ENCODE peak calls at places on chromosomes 3 and 15, in four cellular contexts. One of them, this sample, is unnamed.
A peak's percentile ranks its signal among the peaks of the same experiment; 100 is the strongest.

GRCh38 chr15:74209997-74210573 is 7.5 kb upstream of the STRA6 start:
- DNase-seq in RWPE1: no peak
- DNase-seq in endothelial cell: no peak
- DNase-seq in cardiac fibroblast: peak; percentile 83
- DNase-seq in this sample: no peak

GRCh38 chr15:23565395-23566069 is at the start of gene MKRN3:
- DNase-seq in endothelial cell: peak; percentile 15
- DNase-seq in cardiac fibroblast: peak; percentile 59
- DNase-seq in RWPE1: no peak
- DNase-seq in this sample: no peak

GRCh38 chr15:99956022-99956775 is 223.0 kb upstream of the LYSMD4 start:
- DNase-seq in cardiac fibroblast: no peak
- DNase-seq in endothelial cell: no peak
- DNase-seq in RWPE1: peak; percentile 80
- DNase-seq in this sample: no peak

GRCh38 chr3:138369151-138369900 is 20.9 kb downstream of the MRAS start:
- DNase-seq in RWPE1: no peak
- DNase-seq in cardiac fibroblast: no peak
- DNase-seq in endothelial cell: no peak
- DNase-seq in this sample: no peak

GRCh38 chr15:70853270-70853854 is 595 bp downstream of the LARP6 start:
- DNase-seq in RWPE1: peak; percentile 63
- DNase-seq in endothelial cell: peak; percentile 25
- DNase-seq in cardiac fibroblast: peak; percentile 71
- DNase-seq in this sample: peak; percentile 83

GRCh38 chr15:65576669-65577068 is 34.3 kb downstream of the INTS14 start:
- DNase-seq in endothelial cell: no peak
- DNase-seq in RWPE1: peak; percentile 34
- DNase-seq in cardiac fibroblast: peak; percentile 64
- DNase-seq in this sample: peak; percentile 32

GRCh38 chr3:128698211-128699011 is 27.6 kb upstream of the RAB7A start:
- DNase-seq in RWPE1: peak; percentile 33
- DNase-seq in cardiac fibroblast: no peak
- DNase-seq in endothelial cell: peak; percentile 42
- DNase-seq in this sample: no peak

GRCh38 chr3:124431585-124431984 is 298.7 kb upstream of the UMPS start:
- DNase-seq in RWPE1: no peak
- DNase-seq in endothelial cell: no peak
- DNase-seq in cardiac fibroblast: no peak
- DNase-seq in this sample: no peak

GRCh38 chr15:80512729-80513670 is 108.8 kb downstream of the ARNT2 start:
- DNase-seq in cardiac fibroblast: peak; percentile 20
- DNase-seq in RWPE1: peak; percentile 38
- DNase-seq in endothelial cell: no peak
- DNase-seq in this sample: peak; percentile 12

GRCh38 chr3:111803123-111803593 is 55.9 kb upstream of the PHLDB2 start:
- DNase-seq in cardiac fibroblast: peak; percentile 99
- DNase-seq in endothelial cell: no peak
- DNase-seq in RWPE1: peak; percentile 88
- DNase-seq in this sample: peak; percentile 96

GRCh38 chr3:180280601-180281000 is 243.9 kb upstream of the PEX5L start:
- DNase-seq in cardiac fibroblast: peak; percentile 71
- DNase-seq in RWPE1: no peak
- DNase-seq in endothelial cell: no peak
- DNase-seq in this sample: peak; percentile 51

GRCh38 chr3:156051651-156052050 is 68.7 kb upstream of the KCNAB1 start:
- DNase-seq in cardiac fibroblast: no peak
- DNase-seq in endothelial cell: no peak
- DNase-seq in RWPE1: no peak
- DNase-seq in this sample: no peak

GRCh38 chr15:27222479-27222878 is 251.5 kb downstream of the GABRG3 start:
- DNase-seq in cardiac fibroblast: peak; percentile 9
- DNase-seq in RWPE1: no peak
- DNase-seq in endothelial cell: no peak
- DNase-seq in this sample: no peak

GRCh38 chr3:42159706-42160472 is 68.7 kb downstream of the TRAK1 start:
- DNase-seq in endothelial cell: peak; percentile 64
- DNase-seq in RWPE1: peak; percentile 88
- DNase-seq in cardiac fibroblast: peak; percentile 29
- DNase-seq in this sample: peak; percentile 79

DNA sequence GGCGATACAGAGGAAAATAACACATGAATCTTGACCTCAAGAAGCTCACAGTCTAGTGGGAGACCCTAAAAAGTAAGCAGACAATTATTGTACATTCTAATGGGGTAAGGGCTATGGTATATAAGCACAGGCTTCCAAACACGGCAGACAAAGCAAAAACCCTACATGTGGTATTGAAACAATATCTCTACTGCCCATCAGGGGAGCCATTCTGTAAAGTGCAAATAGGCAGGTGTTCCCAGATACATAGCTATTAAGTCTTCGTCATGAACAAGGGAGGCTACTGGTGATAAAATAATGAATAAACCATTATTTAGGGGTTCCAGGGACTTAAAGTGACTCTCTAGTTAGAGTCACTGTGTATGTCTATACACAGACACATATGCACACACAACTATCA is 38.6 kb upstream of the ASB14 start:
- DNase-seq in cardiac fibroblast: no peak
- DNase-seq in endothelial cell: no peak
- DNase-seq in RWPE1: no peak
- DNase-seq in this sample: no peak
- TF ChIP-seq CTCF in cardiac fibroblast: no peak
- TF ChIP-seq CTCF in endothelial cell: no peak
- TF ChIP-seq CTCF in RWPE1: no peak
- TF ChIP-seq CTCF in this sample: no peak

GRCh38 chr3:171168551-171168950 is 142.0 kb upstream of the SLC2A2 start:
- DNase-seq in endothelial cell: no peak
- DNase-seq in RWPE1: no peak
- DNase-seq in cardiac fibroblast: no peak
- DNase-seq in this sample: no peak

GRCh38 chr3:171169866-171170265 is 143.3 kb upstream of the SLC2A2 start:
- DNase-seq in RWPE1: no peak
- DNase-seq in endothelial cell: no peak
- DNase-seq in cardiac fibroblast: no peak
- DNase-seq in this sample: no peak

GRCh38 chr3:171173732-171174131 is 147.2 kb upstream of the SLC2A2 start:
- DNase-seq in RWPE1: no peak
- DNase-seq in endothelial cell: no peak
- DNase-seq in cardiac fibroblast: no peak
- DNase-seq in this sample: no peak

GRCh38 chr3:171169443-171169842 is 142.9 kb upstream of the SLC2A2 start:
- DNase-seq in cardiac fibroblast: no peak
- DNase-seq in RWPE1: no peak
- DNase-seq in endothelial cell: no peak
- DNase-seq in this sample: no peak

DNA sequence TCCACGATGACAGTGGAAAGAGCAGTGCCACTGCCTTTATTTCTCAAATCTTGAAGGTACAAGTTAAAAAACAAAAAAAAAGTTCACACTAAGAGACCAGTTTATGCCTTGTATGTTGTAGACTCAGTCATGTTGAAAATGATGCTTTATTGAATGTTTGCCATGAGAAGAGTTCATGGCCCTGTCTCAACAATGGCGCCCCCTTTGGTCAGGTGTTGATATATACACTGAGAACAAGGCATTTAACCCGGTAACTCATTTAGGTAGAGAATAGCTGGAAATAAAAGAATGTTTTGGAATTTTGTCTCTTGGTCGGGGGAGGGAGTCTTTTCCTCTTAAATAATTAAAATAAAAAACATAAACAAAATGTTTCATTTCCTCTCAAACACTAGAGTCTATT is 145.6 kb upstream of the SLC2A2 start:
- DNase-seq in endothelial cell: peak; percentile 28
- DNase-seq in RWPE1: no peak
- DNase-seq in cardiac fibroblast: no peak
- DNase-seq in this sample: no peak
- TF ChIP-seq CTCF in endothelial cell: peak; percentile 72
- TF ChIP-seq CTCF in RWPE1: no peak
- TF ChIP-seq CTCF in cardiac fibroblast: peak; percentile 27
- TF ChIP-seq CTCF in this sample: peak; percentile 33

GRCh38 chr3:167734498-167735232 is at the start of gene PDCD10:
- DNase-seq in RWPE1: peak; percentile 91
- DNase-seq in cardiac fibroblast: peak; percentile 99
- DNase-seq in endothelial cell: peak; percentile 94
- DNase-seq in this sample: peak; percentile 99

GRCh38 chr3:167736264-167736787 is 805 bp downstream of the SERPINI1 start:
- DNase-seq in RWPE1: no peak
- DNase-seq in endothelial cell: no peak
- DNase-seq in cardiac fibroblast: no peak
- DNase-seq in this sample: no peak

GRCh38 chr3:167736997-167737396 is 1.5 kb downstream of the SERPINI1 start:
- DNase-seq in RWPE1: no peak
- DNase-seq in endothelial cell: no peak
- DNase-seq in cardiac fibroblast: no peak
- DNase-seq in this sample: no peak

GRCh38 chr3:167733961-167734497 is 663 bp downstream of the PDCD10 start:
- DNase-seq in RWPE1: peak; percentile 4
- DNase-seq in endothelial cell: no peak
- DNase-seq in cardiac fibroblast: peak; percentile 39
- DNase-seq in this sample: no peak

DNA sequence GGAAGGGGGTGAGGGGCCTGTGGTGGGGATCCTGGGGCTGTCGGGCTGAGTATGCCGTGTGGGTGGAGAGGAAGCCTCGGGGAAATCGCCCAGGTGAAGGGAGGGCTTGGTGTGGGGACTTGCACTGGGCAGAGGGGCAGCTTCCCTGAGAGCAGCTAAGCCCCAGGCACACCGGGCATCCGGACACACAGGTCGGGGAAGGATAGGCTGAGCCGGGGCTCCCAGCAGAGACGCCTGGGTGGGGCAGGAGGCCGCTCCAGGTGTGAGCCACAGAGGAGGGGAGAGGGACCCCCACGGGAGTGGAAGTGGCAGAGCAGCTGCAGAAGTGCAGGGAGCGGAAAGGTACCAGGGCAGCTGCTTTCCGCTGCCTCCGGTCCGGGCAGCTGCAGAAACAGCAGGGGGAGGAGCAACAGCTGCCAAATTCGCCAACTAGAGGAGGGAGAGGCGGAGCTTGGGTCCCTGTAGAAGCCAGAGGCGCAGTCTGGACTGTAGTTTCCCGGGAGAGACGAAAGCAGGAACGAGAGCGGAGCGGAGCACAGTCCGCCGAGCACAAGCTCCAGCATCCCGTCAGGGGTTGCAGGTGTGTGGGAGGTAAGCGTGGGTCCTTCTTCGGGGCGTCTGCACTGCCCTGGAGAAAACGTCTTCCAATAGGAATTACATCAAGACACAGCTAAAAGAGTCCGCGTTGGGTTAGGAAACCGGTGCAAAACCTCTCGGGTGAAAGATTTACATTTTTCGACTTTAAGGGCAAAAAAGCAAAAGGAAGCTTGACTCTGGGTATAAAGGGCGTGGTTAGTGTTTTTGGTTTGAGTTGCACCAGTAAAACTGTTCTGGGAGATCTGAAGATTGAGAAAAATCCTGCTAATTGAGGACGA is at the start of gene SERPINI1:
- DNase-seq in RWPE1: peak; percentile 77
- DNase-seq in endothelial cell: peak; percentile 85
- DNase-seq in cardiac fibroblast: peak; percentile 90
- DNase-seq in this sample: peak; percentile 92
- TF ChIP-seq CTCF in RWPE1: no peak
- TF ChIP-seq CTCF in endothelial cell: no peak
- TF ChIP-seq CTCF in cardiac fibroblast: no peak
- TF ChIP-seq CTCF in this sample: no peak

GRCh38 chr15:58203537-58203936 is 65.4 kb downstream of the AQP9 start:
- DNase-seq in cardiac fibroblast: peak; percentile 98
- DNase-seq in endothelial cell: no peak
- DNase-seq in RWPE1: no peak
- DNase-seq in this sample: no peak

GRCh38 chr15:58200739-58201138 is 62.6 kb downstream of the AQP9 start:
- DNase-seq in endothelial cell: no peak
- DNase-seq in RWPE1: no peak
- DNase-seq in cardiac fibroblast: no peak
- DNase-seq in this sample: no peak

GRCh38 chr15:58201536-58201935 is 63.4 kb downstream of the AQP9 start:
- DNase-seq in RWPE1: no peak
- DNase-seq in endothelial cell: no peak
- DNase-seq in cardiac fibroblast: peak; percentile 79
- DNase-seq in this sample: no peak
- TF ChIP-seq CTCF in RWPE1: no peak
- TF ChIP-seq CTCF in endothelial cell: no peak
- TF ChIP-seq CTCF in cardiac fibroblast: no peak
- TF ChIP-seq CTCF in this sample: no peak

DNA sequence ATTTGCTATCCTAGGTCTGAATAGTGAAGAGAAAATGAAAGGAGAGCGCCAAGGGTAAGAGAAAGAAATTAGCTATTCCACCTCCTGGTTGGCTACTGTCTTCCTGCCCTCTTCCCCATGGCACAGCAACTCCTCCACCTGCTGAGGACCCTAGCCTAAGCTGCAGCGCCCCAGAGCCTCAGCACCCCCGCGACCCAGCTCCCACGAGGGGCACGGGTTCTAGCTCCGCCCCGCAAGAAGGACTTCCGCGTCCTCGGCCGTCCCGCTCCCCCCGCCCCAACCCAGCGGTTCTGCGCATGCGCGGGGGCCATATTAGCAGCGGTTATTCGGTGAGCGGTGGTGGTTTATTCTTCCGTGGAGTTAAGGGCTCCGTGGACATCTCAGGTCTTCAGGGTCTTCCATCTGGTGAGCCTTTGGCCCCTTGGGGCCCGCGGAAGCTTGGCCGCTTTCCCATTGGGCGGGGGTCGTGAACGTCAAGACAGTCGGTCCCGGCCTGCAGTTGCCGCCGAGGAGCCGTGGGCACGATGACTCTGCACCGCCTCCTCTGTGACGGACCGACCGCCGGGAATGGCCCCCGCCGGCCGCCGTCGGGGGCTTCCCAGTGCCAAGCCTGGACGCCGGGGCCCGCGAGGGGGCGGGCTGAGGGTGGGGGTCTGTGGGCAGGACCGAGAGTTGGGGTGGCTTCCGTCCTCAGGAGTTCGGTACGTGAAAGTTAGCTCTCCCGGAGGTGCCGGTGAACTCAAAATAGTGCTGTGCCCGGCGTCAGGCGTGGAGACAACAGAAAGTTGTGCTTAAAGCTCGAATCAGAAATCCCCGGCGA is at the start of gene PSMA4:
- DNase-seq in endothelial cell: peak; percentile 93
- DNase-seq in RWPE1: peak; percentile 97
- DNase-seq in cardiac fibroblast: peak; percentile 89
- DNase-seq in this sample: peak; percentile 78
- TF ChIP-seq CTCF in endothelial cell: no peak
- TF ChIP-seq CTCF in RWPE1: no peak
- TF ChIP-seq CTCF in cardiac fibroblast: peak; percentile 10
- TF ChIP-seq CTCF in this sample: no peak

GRCh38 chr3:147449669-147450068 is 40.5 kb downstream of the ZIC1 start:
- DNase-seq in cardiac fibroblast: no peak
- DNase-seq in endothelial cell: no peak
- DNase-seq in RWPE1: no peak
- DNase-seq in this sample: no peak
- TF ChIP-seq CTCF in cardiac fibroblast: no peak
- TF ChIP-seq CTCF in endothelial cell: no peak
- TF ChIP-seq CTCF in RWPE1: no peak
- TF ChIP-seq CTCF in this sample: no peak

DNA sequence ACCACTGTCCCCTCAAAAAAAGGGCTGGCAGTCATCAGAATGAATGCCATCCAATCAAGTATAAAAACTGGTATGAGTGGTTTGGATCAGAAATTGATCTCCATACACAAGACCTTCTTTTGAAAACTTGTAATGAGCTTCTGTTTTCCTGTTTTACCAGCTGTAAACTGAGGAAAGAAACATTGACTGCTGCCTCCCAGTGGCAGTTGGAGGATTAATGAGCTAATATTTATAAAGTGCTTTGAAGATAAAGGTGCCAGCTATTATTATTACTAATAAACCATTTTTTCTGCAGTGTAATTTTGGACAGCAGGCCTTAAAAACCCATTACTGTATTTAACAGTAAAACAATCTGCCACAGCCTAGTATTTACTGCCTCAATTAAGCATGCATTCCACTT is 11.4 kb downstream of the CHL1 start:
- DNase-seq in endothelial cell: no peak
- DNase-seq in cardiac fibroblast: no peak
- DNase-seq in RWPE1: no peak
- DNase-seq in this sample: no peak
- TF ChIP-seq CTCF in endothelial cell: no peak
- TF ChIP-seq CTCF in cardiac fibroblast: no peak
- TF ChIP-seq CTCF in RWPE1: no peak
- TF ChIP-seq CTCF in this sample: peak; percentile 30

This sample was measured in mammary epithelial cell.